ENCODE peak calls at places on chromosomes 11 and 22, in ten cellular contexts. V is H9, D is mesenchymal stem cell, W is neuronal stem cell, S is neural progenitor cell, R is MM.1S, G is astrocyte, O is IMR-90, N is K562, B is HCT116. Z is an unnamed sample.

GRCh38 chr11:8257003-8257664 is 6.5 kb downstream of the LMO1 start:
- DNase-seq in D (no peak), G (no peak), R (no peak), B (no peak), V (no peak), O (no peak), N (no peak), W (no peak), S (no peak), Z (no peak)

GRCh38 chr11:118434553-118435232 is 1.6 kb upstream of the KMT2A start:
- DNase-seq in B (no peak), O (peak), D (peak), G (peak), N (peak), R (peak), W (peak), S (peak), V (peak), Z (peak)

GRCh38 chr22:44256860-44257560 is 55.7 kb downstream of the SHISAL1 start:
- DNase-seq in S (peak), R (no peak), W (no peak), V (peak), O (no peak), N (no peak), B (no peak), G (no peak), D (no peak), Z (no peak)

GRCh38 chr22:26550498-26551033 is 38.3 kb upstream of the TFIP11 start:
- DNase-seq in R (no peak), S (peak), N (no peak), D (peak), O (peak), G (peak), W (no peak), V (no peak), B (no peak), Z (peak)

GRCh38 chr11:12284321-12285050 is 92.9 kb upstream of the PARVA start:
- DNase-seq in B (no peak), R (no peak), W (no peak), V (peak), S (no peak), D (peak), N (no peak), G (peak), O (peak), Z (peak)

GRCh38 chr11:13487661-13488030 is 8.2 kb downstream of the PTH start:
- DNase-seq in R (no peak), G (no peak), D (peak), B (peak), W (peak), N (peak), S (peak), V (peak), O (peak), Z (peak)

GRCh38 chr11:117016246-117016645 is 82.0 kb downstream of the SIK3 start:
- DNase-seq in W (no peak), R (no peak), N (no peak), S (no peak), B (no peak), G (no peak), O (no peak), V (no peak), D (no peak), Z (no peak)

GRCh38 chr11:68838572-68838964 is 3.1 kb downstream of the CPT1A start:
- DNase-seq in B (no peak), D (peak), R (no peak), W (no peak), N (peak), G (no peak), V (no peak), S (no peak), O (no peak), Z (peak)

GRCh38 chr11:32310218-32310601 is 125.1 kb downstream of the WT1 start:
- DNase-seq in V (no peak), D (peak), R (no peak), N (no peak), W (no peak), G (no peak), S (no peak), B (no peak), O (no peak), Z (no peak)

GRCh38 chr11:87176044-87176443 is 138.3 kb downstream of the TMEM135 start:
- DNase-seq in V (no peak), D (no peak), O (peak), B (peak), W (no peak), N (no peak), R (no peak), S (no peak), G (peak), Z (no peak)

GRCh38 chr11:115778928-115779650 is 274.9 kb upstream of the CADM1 start:
- DNase-seq in S (no peak), G (peak), B (no peak), N (no peak), O (peak), R (no peak), W (no peak), D (no peak), V (no peak), Z (no peak)

GRCh38 chr11:120215634-120216033 is 4.8 kb downstream of the OAF start:
- DNase-seq in O (peak), S (no peak), R (no peak), D (peak), N (peak), B (no peak), G (peak), V (no peak), W (no peak), Z (peak)

GRCh38 chr11:78562398-78562797 is 12.3 kb downstream of the NARS2 start:
- DNase-seq in R (no peak), G (peak), N (no peak), O (peak), W (no peak), S (peak), D (peak), V (no peak), B (no peak), Z (peak)

GRCh38 chr11:79328402-79328801 is 112.4 kb downstream of the TENM4 start:
- DNase-seq in V (no peak), B (no peak), G (no peak), N (no peak), O (no peak), D (no peak), R (no peak), W (no peak), S (no peak), Z (no peak)

GRCh38 chr22:48352086-48352911 is 1475.4 kb downstream of the BRD1 start:
- DNase-seq in B (no peak), R (peak), O (no peak), V (no peak), N (no peak), D (no peak), G (no peak), S (no peak), W (no peak), Z (no peak)

GRCh38 chr11:31799036-31799793 is 11.9 kb downstream of the PAX6 start:
- DNase-seq in R (peak), V (no peak), D (no peak), S (peak), B (no peak), G (no peak), N (no peak), W (no peak), O (no peak), Z (no peak)

GRCh38 chr22:24758164-24758799 is 16.2 kb downstream of the PIWIL3 start:
- DNase-seq in S (peak), O (peak), W (peak), V (no peak), G (peak), N (peak), R (peak), D (peak), B (peak), Z (peak)

GRCh38 chr11:36818410-36818809 is 220.4 kb upstream of the RAG2 start:
- DNase-seq in V (peak), S (peak), O (no peak), B (peak), D (no peak), W (no peak), N (peak), R (no peak), G (no peak), Z (peak)

GRCh38 chr11:88520391-88520790 is 182.9 kb upstream of the CTSC start:
- DNase-seq in R (no peak), V (no peak), B (no peak), N (no peak), W (no peak), D (peak), S (no peak), G (no peak), O (peak), Z (peak)

GRCh38 chr11:6391548-6392134 is 1.4 kb downstream of the SMPD1 start:
- DNase-seq in W (no peak), O (no peak), D (no peak), R (no peak), S (no peak), V (no peak), N (no peak), B (no peak), G (no peak), Z (no peak)
- H2AFZ ChIP-seq in W (no peak), O (no peak), D (no peak), R (no peak), S (no peak), V (no peak), N (no peak), B (no peak), G (no peak), Z (no peak)

GRCh38 chr11:45147871-45148270 is 1.4 kb downstream of the PRDM11 start:
- DNase-seq in R (no peak), B (no peak), D (no peak), V (no peak), G (no peak), S (no peak), O (no peak), W (no peak), N (no peak), Z (peak)

GRCh38 chr11:45146072-45147016 is at the start of gene PRDM11:
- DNase-seq in G (peak), R (peak), V (peak), S (peak), D (peak), O (peak), N (peak), B (peak), W (peak), Z (peak)

GRCh38 chr11:45145421-45146071 is 893 bp upstream of the PRDM11 start:
- DNase-seq in B (no peak), N (no peak), V (peak), D (peak), R (no peak), W (peak), S (peak), G (peak), O (peak), Z (peak)

GRCh38 chr11:45148276-45148675 is 1.8 kb downstream of the PRDM11 start:
- DNase-seq in W (no peak), R (no peak), B (no peak), S (no peak), O (no peak), D (no peak), N (no peak), V (peak), G (no peak), Z (no peak)

GRCh38 chr11:45147017-45147728 is 734 bp downstream of the PRDM11 start:
- DNase-seq in O (peak), N (peak), R (peak), D (peak), S (peak), G (peak), B (peak), W (peak), V (peak), Z (peak)
- H2AFZ ChIP-seq in O (peak), N (peak), R (peak), D (no peak), S (peak), G (peak), B (peak), W (peak), V (no peak), Z (peak)

GRCh38 chr22:39303892-39304671 is 15.3 kb downstream of the RPL3 start:
- DNase-seq in S (no peak), W (no peak), N (no peak), D (no peak), B (no peak), O (no peak), V (no peak), R (no peak), G (no peak), Z (no peak)
- H2AFZ ChIP-seq in S (no peak), W (no peak), N (no peak), D (no peak), B (no peak), O (no peak), V (no peak), R (no peak), G (no peak), Z (no peak)

GRCh38 chr11:103939694-103940093 is 96.7 kb upstream of the DDI1 start:
- DNase-seq in O (no peak), W (no peak), S (no peak), G (no peak), V (no peak), R (no peak), D (no peak), B (no peak), N (no peak), Z (no peak)

GRCh38 chr11:103936059-103936458 is 100.4 kb upstream of the DDI1 start:
- DNase-seq in V (no peak), S (no peak), N (no peak), B (no peak), R (no peak), W (no peak), D (no peak), G (peak), O (peak), Z (peak)

GRCh38 chr11:103942646-103943045 is 93.8 kb upstream of the DDI1 start:
- DNase-seq in G (peak), S (no peak), D (no peak), N (no peak), B (no peak), R (no peak), O (no peak), V (no peak), W (no peak), Z (no peak)

GRCh38 chr11:103944251-103944944 is 92.0 kb upstream of the DDI1 start:
- DNase-seq in V (no peak), W (no peak), R (no peak), O (no peak), S (no peak), D (no peak), N (no peak), B (no peak), G (no peak), Z (no peak)

DNA sequence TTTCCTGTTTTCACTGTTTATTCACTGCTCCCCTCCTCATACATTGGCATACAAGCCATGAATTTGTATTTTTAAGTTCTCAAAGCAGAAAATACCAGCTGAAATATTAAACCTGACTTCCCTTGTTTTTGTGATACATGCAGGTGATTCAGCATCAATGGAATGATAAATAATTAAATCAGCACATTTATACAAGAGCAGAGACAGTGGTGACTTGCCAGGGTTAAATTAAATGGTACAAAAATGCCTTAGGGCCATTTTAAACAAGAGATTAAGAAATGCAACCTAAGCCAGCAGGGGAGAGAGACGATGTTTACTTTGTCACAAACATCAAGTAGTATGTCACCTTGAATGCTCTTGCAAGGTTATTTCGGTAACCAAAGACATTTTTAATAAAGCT is 95.9 kb upstream of the DDI1 start:
- DNase-seq in R (no peak), O (peak), W (no peak), B (no peak), S (no peak), V (no peak), G (peak), N (no peak), D (no peak), Z (peak)
- H2AFZ ChIP-seq in R (no peak), O (no peak), W (no peak), B (no peak), S (no peak), V (no peak), G (no peak), N (no peak), D (no peak), Z (no peak)

GRCh38 chr11:77236901-77237300 is 64.6 kb downstream of the GDPD4 start:
- DNase-seq in R (no peak), N (no peak), B (no peak), D (peak), V (no peak), S (no peak), W (no peak), G (peak), O (peak), Z (peak)

GRCh38 chr11:77232242-77232641 is 69.2 kb downstream of the GDPD4 start:
- DNase-seq in G (no peak), N (no peak), S (no peak), O (no peak), R (no peak), B (no peak), W (no peak), D (no peak), V (no peak), Z (no peak)

GRCh38 chr11:77233011-77233410 is 68.5 kb downstream of the GDPD4 start:
- DNase-seq in O (no peak), N (no peak), G (no peak), W (no peak), V (no peak), B (no peak), D (no peak), R (no peak), S (no peak), Z (no peak)

GRCh38 chr11:77231800-77232199 is 69.7 kb downstream of the GDPD4 start:
- DNase-seq in D (no peak), R (no peak), N (no peak), V (no peak), G (no peak), B (no peak), W (no peak), S (no peak), O (no peak), Z (no peak)

GRCh38 chr11:77230878-77231605 is 70.4 kb downstream of the GDPD4 start:
- DNase-seq in B (no peak), W (no peak), S (no peak), R (no peak), V (no peak), O (no peak), D (no peak), G (no peak), N (no peak), Z (no peak)
- H2AFZ ChIP-seq in B (no peak), W (no peak), S (no peak), R (no peak), V (no peak), O (no peak), D (no peak), G (no peak), N (no peak), Z (no peak)

GRCh38 chr11:35030716-35031213 is 108.2 kb upstream of the CD44 start:
- DNase-seq in B (peak), W (no peak), O (peak), R (no peak), V (no peak), D (peak), S (no peak), G (peak), N (peak), Z (peak)

GRCh38 chr11:35029979-35030378 is 109.0 kb upstream of the CD44 start:
- DNase-seq in O (peak), B (no peak), W (no peak), R (no peak), G (peak), V (no peak), S (no peak), D (peak), N (peak), Z (peak)

GRCh38 chr11:35034401-35034800 is 104.6 kb upstream of the CD44 start:
- DNase-seq in R (no peak), V (no peak), O (no peak), W (no peak), D (no peak), S (no peak), N (no peak), G (no peak), B (no peak), Z (no peak)

GRCh38 chr11:35033011-35033410 is 106.0 kb upstream of the CD44 start:
- DNase-seq in V (no peak), G (no peak), W (no peak), R (no peak), S (no peak), D (no peak), O (no peak), B (no peak), N (no peak), Z (no peak)

GRCh38 chr11:35031869-35032268 is 107.1 kb upstream of the CD44 start:
- DNase-seq in O (peak), G (no peak), W (no peak), N (no peak), B (no peak), V (no peak), D (peak), S (no peak), R (no peak), Z (peak)
- H2AFZ ChIP-seq in O (no peak), G (no peak), W (no peak), N (peak), B (peak), V (no peak), D (no peak), S (no peak), R (no peak), Z (no peak)

DNA sequence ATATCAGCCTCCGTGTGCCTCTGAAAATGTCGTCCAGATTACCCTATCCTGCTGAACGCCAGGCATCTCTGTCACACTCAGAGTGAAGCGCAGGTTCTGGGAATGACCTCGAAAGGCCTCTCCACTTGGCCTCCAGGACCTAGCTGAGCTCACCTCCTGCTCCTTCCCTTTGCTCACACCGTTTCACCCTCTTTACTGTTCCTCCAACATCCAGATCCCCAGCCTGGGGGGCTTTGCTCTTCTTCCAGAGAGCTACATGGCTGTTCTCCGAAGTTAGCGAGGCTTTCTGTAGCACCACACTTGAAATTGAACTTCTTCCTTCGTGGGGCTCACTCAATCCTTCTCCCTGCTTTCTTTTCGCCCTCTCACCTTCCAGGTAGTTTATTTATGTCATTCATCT is 27.9 kb downstream of the GLB1L2 start:
- DNase-seq in D (no peak), S (no peak), W (no peak), R (no peak), N (no peak), O (no peak), G (no peak), V (no peak), B (no peak), Z (no peak)
- H2AFZ ChIP-seq in D (no peak), S (peak), W (peak), R (no peak), N (peak), O (no peak), G (no peak), V (no peak), B (no peak), Z (no peak)

GRCh38 chr11:128630367-128631230 is 43.2 kb upstream of the ETS1 start:
- DNase-seq in D (peak), B (peak), N (peak), V (peak), S (peak), O (peak), G (peak), R (peak), W (peak), Z (peak)
- H2AFZ ChIP-seq in D (no peak), B (peak), N (no peak), V (no peak), S (no peak), O (peak), G (peak), R (peak), W (peak), Z (peak)

GRCh38 chr11:1263036-1263435 is 40.2 kb downstream of the MUC5B start:
- DNase-seq in V (no peak), G (no peak), W (no peak), D (no peak), N (no peak), R (no peak), O (no peak), B (no peak), S (no peak), Z (no peak)
- H2AFZ ChIP-seq in V (no peak), G (peak), W (peak), D (no peak), N (peak), R (peak), O (peak), B (no peak), S (peak), Z (peak)